ENCODE peak calls at places on chromosomes 4 and X, in four cellular contexts. One of them, this sample, is unnamed.

GRCh38 chr4:81165853-81166430 is 49.1 kb downstream of the PRKG2 start:
- DNase-seq in HepG2: no peak
- DNase-seq in A549: no peak
- DNase-seq in HCT116: no peak
- DNase-seq in this sample: peak; percentile 11

GRCh38 chr4:102625232-102625930 is 124.2 kb downstream of the NFKB1 start:
- DNase-seq in HepG2: peak; percentile 59
- DNase-seq in A549: peak; percentile 37
- DNase-seq in HCT116: no peak
- DNase-seq in this sample: peak; percentile 54

GRCh38 chrX:72128881-72129280 is 2.8 kb downstream of the RTL5 start:
- DNase-seq in HepG2: peak; percentile 0
- DNase-seq in A549: peak; percentile 47
- DNase-seq in HCT116: no peak
- DNase-seq in this sample: no peak

GRCh38 chr4:173537628-173538147 is 7.7 kb upstream of the HAND2 start:
- DNase-seq in HepG2: no peak
- DNase-seq in A549: no peak
- DNase-seq in HCT116: no peak
- DNase-seq in this sample: no peak

GRCh38 chrX:44223150-44223549 is 120.3 kb downstream of the EFHC2 start:
- DNase-seq in HepG2: no peak
- DNase-seq in A549: no peak
- DNase-seq in HCT116: peak; percentile 16
- DNase-seq in this sample: peak; percentile 38

GRCh38 chr4:48780867-48781219 is 764 bp upstream of the FRYL start:
- DNase-seq in HepG2: peak; percentile 31
- DNase-seq in A549: no peak
- DNase-seq in HCT116: no peak
- DNase-seq in this sample: peak; percentile 43

GRCh38 chrX:6898371-6898770 is 249.1 kb upstream of the STS start:
- DNase-seq in HepG2: no peak
- DNase-seq in A549: no peak
- DNase-seq in HCT116: no peak
- DNase-seq in this sample: no peak

GRCh38 chrX:63922221-63922620 is 137.2 kb upstream of the ARHGEF9 start:
- DNase-seq in HepG2: no peak
- DNase-seq in A549: peak; percentile 46
- DNase-seq in HCT116: no peak
- DNase-seq in this sample: peak; percentile 22

GRCh38 chr4:2767705-2768074 is 11.6 kb upstream of the TNIP2 start:
- DNase-seq in HepG2: no peak
- DNase-seq in A549: no peak
- DNase-seq in HCT116: no peak
- DNase-seq in this sample: no peak

GRCh38 chr4:78481180-78481579 is 70.4 kb upstream of the ANXA3 start:
- DNase-seq in HepG2: no peak
- DNase-seq in A549: no peak
- DNase-seq in HCT116: no peak
- DNase-seq in this sample: peak; percentile 84

GRCh38 chr4:170395773-170396172 is 306.0 kb upstream of the AADAT start:
- DNase-seq in HepG2: no peak
- DNase-seq in A549: no peak
- DNase-seq in HCT116: no peak
- DNase-seq in this sample: no peak

GRCh38 chr4:30870513-30870912 is 150.3 kb downstream of the PCDH7 start:
- DNase-seq in HepG2: no peak
- DNase-seq in A549: no peak
- DNase-seq in HCT116: peak; percentile 65
- DNase-seq in this sample: no peak

GRCh38 chrX:148310402-148311200 is 189.8 kb upstream of the AFF2 start:
- DNase-seq in HepG2: no peak
- DNase-seq in A549: no peak
- DNase-seq in HCT116: no peak
- DNase-seq in this sample: no peak

GRCh38 chrX:10190367-10190766 is 33.6 kb downstream of the CLCN4 start:
- DNase-seq in HepG2: peak; percentile 72
- DNase-seq in A549: peak; percentile 90
- DNase-seq in HCT116: peak; percentile 41
- DNase-seq in this sample: peak; percentile 83

GRCh38 chrX:19332983-19333382 is 10.7 kb upstream of the PDHA1 start:
- DNase-seq in HepG2: no peak
- DNase-seq in A549: no peak
- DNase-seq in HCT116: no peak
- DNase-seq in this sample: peak; percentile 3

GRCh38 chr4:122621010-122621616 is at the start of gene IL21:
- DNase-seq in HepG2: no peak
- DNase-seq in A549: no peak
- DNase-seq in HCT116: no peak
- DNase-seq in this sample: no peak

GRCh38 chr4:128322986-128323385 is 35.4 kb upstream of the PGRMC2 start:
- DNase-seq in HepG2: peak; percentile 53
- DNase-seq in A549: peak; percentile 75
- DNase-seq in HCT116: no peak
- DNase-seq in this sample: peak; percentile 89

GRCh38 chr4:154720123-154720522 is 23.7 kb upstream of the LRAT start:
- DNase-seq in HepG2: no peak
- DNase-seq in A549: no peak
- DNase-seq in HCT116: peak; percentile 45
- DNase-seq in this sample: no peak

GRCh38 chr4:66887061-66887460 is 658.2 kb downstream of the CENPC start:
- DNase-seq in HepG2: no peak
- DNase-seq in A549: no peak
- DNase-seq in HCT116: no peak
- DNase-seq in this sample: no peak

GRCh38 chrX:5752831-5753230 is 475.8 kb downstream of the NLGN4X start:
- DNase-seq in HepG2: no peak
- DNase-seq in A549: no peak
- DNase-seq in HCT116: no peak
- DNase-seq in this sample: no peak

GRCh38 chr4:87430038-87430437 is 7.7 kb downstream of the NUDT9 start:
- DNase-seq in HepG2: no peak
- DNase-seq in A549: no peak
- DNase-seq in HCT116: no peak
- DNase-seq in this sample: no peak

GRCh38 chr4:21744046-21744445 is 204.5 kb downstream of the KCNIP4 start:
- DNase-seq in HepG2: no peak
- DNase-seq in A549: no peak
- DNase-seq in HCT116: no peak
- DNase-seq in this sample: no peak

GRCh38 chr4:143482753-143483362 is 30.6 kb upstream of the SMARCA5 start:
- DNase-seq in HepG2: peak; percentile 16
- DNase-seq in A549: peak; percentile 47
- DNase-seq in HCT116: peak; percentile 28
- DNase-seq in this sample: peak; percentile 71

GRCh38 chrX:72139538-72139937 is 7.8 kb upstream of the RTL5 start:
- DNase-seq in HepG2: no peak
- DNase-seq in A549: no peak
- DNase-seq in HCT116: no peak
- DNase-seq in this sample: no peak

GRCh38 chr4:4693258-4693657 is 151.4 kb upstream of the STX18 start:
- DNase-seq in HepG2: peak; percentile 66
- DNase-seq in A549: no peak
- DNase-seq in HCT116: no peak
- DNase-seq in this sample: no peak

GRCh38 chr4:3532714-3533336 is 603 bp upstream of the LRPAP1 start:
- DNase-seq in HepG2: no peak
- DNase-seq in A549: no peak
- DNase-seq in HCT116: no peak
- DNase-seq in this sample: no peak

GRCh38 chr4:158428242-158428641 is 93.4 kb upstream of the RXFP1 start:
- DNase-seq in HepG2: no peak
- DNase-seq in A549: no peak
- DNase-seq in HCT116: no peak
- DNase-seq in this sample: peak; percentile 31

GRCh38 chr4:182143822-182144620 is 99.2 kb upstream of the TENM3 start:
- DNase-seq in HepG2: no peak
- DNase-seq in A549: peak; percentile 40
- DNase-seq in HCT116: no peak
- DNase-seq in this sample: peak; percentile 83

DNA sequence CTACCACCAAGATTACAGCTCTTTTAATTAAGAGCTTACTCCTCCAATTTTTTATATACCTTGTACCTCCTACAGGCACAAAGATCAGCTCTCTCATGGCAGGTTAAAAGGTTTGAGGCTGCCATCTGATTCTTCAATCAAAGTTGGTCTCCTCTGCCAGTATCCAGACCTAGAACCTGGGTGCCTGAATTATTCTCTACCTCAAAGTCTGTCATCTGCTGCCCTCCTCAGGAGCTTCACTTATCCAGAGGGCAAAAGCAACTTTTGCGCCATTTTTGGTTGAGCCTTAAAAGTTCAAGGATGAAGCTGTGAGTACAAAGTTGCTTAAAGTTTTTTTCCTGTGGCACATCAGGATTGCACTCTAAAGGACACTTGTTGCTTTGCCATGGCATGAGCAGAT is 343.7 kb upstream of the PPP1R2C start:
- DNase-seq in HepG2: no peak
- DNase-seq in A549: no peak
- DNase-seq in HCT116: no peak
- DNase-seq in this sample: no peak
- TF ChIP-seq CEBPB in HepG2: no peak
- TF ChIP-seq CEBPB in A549: no peak
- TF ChIP-seq CEBPB in HCT116: no peak
- TF ChIP-seq CEBPB in this sample: no peak

DNA sequence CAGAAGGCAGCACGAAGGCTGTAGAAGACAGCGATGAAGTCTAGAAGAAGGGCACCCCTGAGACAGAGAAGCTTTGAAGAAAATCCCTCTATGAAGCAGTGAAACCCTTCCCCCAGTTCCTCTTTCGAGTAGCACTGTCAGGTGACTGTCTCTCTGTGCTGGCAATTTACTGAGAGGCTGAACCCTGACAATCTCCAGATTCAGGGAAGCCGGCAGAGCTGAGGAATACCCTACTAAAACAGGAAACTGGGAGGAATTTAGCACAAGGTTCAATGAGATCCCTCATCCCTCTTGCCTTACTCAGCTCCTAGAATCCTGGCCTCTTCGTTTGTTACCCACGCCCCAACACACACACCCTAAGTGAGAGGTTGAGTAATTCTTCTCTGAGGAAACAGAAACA is 239.7 kb upstream of the NOCT start:
- DNase-seq in HepG2: no peak
- DNase-seq in A549: no peak
- DNase-seq in HCT116: no peak
- DNase-seq in this sample: no peak
- TF ChIP-seq CEBPB in HepG2: no peak
- TF ChIP-seq CEBPB in A549: no peak
- TF ChIP-seq CEBPB in HCT116: no peak
- TF ChIP-seq CEBPB in this sample: no peak

GRCh38 chr4:113822555-113823290 is 61.2 kb upstream of the CAMK2D start:
- DNase-seq in HepG2: no peak
- DNase-seq in A549: no peak
- DNase-seq in HCT116: no peak
- DNase-seq in this sample: no peak

GRCh38 chr4:113820164-113820563 is 58.6 kb upstream of the CAMK2D start:
- DNase-seq in HepG2: no peak
- DNase-seq in A549: no peak
- DNase-seq in HCT116: no peak
- DNase-seq in this sample: peak; percentile 31

GRCh38 chr4:113821851-113822250 is 60.3 kb upstream of the CAMK2D start:
- DNase-seq in HepG2: no peak
- DNase-seq in A549: no peak
- DNase-seq in HCT116: no peak
- DNase-seq in this sample: no peak

GRCh38 chr4:113825272-113825671 is 63.7 kb upstream of the CAMK2D start:
- DNase-seq in HepG2: no peak
- DNase-seq in A549: no peak
- DNase-seq in HCT116: no peak
- DNase-seq in this sample: no peak

DNA sequence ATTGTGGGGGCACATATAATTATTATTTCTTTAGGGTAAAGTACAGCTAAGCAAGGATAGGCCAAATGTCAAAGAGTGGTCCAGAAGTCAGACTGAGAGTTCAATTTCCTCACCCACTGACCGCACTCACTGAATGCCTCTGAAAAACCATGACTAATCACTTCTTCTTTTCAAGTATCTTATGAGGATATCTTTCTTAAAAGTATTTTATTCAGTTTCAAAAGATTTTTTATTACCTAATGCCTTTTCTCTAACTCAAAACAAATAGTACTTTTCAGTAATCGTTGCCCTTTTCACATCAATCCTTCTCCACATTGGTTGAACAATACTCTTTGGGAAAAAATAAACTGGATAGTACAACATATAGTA is 61.7 kb upstream of the CAMK2D start:
- DNase-seq in HepG2: no peak
- DNase-seq in A549: no peak
- DNase-seq in HCT116: no peak
- DNase-seq in this sample: peak; percentile 43
- TF ChIP-seq CEBPB in HepG2: no peak
- TF ChIP-seq CEBPB in A549: no peak
- TF ChIP-seq CEBPB in HCT116: no peak
- TF ChIP-seq CEBPB in this sample: no peak

DNA sequence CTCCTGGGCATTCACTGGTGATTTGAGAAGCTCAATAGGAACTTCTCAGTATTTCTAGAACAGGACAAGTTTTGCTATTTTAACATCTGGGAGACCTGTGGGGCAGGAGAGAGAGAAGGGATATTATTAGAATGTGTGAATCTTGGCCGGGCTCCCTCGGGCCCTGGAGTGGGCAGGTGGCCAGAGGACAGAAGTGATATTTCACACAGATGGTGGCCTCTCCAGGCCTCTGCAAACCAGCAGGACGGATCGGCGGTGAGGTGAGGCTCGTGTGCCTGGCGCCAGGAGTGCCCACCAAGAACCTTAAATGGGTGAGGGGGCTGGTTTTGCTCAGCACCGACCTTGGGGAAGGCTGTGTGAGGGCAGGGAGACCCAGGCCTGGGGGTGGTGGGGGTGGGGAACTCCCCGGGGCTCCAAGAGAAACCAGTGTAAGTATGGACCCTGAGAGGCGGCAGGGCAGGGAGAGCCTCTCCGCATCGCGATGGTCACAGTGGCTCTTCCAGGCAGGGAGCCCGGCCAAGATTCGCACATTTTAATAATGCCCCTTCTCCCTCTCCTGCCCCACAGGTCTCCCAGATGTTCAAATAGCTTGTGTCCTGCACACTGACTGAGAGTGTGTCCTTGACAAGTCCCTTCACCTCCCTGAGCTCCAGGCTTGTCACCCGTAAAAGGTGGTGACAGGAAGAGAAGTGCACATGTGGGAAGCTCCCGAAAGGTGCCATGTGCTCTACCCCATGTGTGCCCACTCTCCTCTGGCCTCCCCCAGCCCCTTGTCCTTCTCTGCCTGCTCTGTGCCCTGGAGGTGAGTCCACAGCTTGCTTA is 64.9 kb downstream of the SORCS2 start:
- DNase-seq in HepG2: no peak
- DNase-seq in A549: no peak
- DNase-seq in HCT116: no peak
- DNase-seq in this sample: no peak
- TF ChIP-seq CEBPB in HepG2: no peak
- TF ChIP-seq CEBPB in A549: no peak
- TF ChIP-seq CEBPB in HCT116: no peak
- TF ChIP-seq CEBPB in this sample: no peak